ENCODE peak calls at places on chromosomes 3 and 15, in seven cellular contexts. One of them, this sample, is unnamed.

GRCh38 chr3:71582612-71583568 is 638 bp downstream of the FOXP1 start:
- DNase-seq in BJ: no peak
- DNase-seq in ascending aorta: peak; percentile 43
- DNase-seq in cardiac fibroblast: peak; percentile 46
- DNase-seq in lower leg skin: peak; percentile 92
- DNase-seq in IMR-90: peak; percentile 31
- DNase-seq in fibroblast of mammary gland: no peak
- DNase-seq in this sample: no peak

GRCh38 chr3:170637321-170637720 is 51.4 kb upstream of the SLC7A14 start:
- DNase-seq in BJ: no peak
- DNase-seq in ascending aorta: no peak
- DNase-seq in cardiac fibroblast: no peak
- DNase-seq in lower leg skin: no peak
- DNase-seq in IMR-90: no peak
- DNase-seq in fibroblast of mammary gland: no peak
- DNase-seq in this sample: no peak

GRCh38 chr15:39273805-39274411 is 307.0 kb upstream of the THBS1 start:
- DNase-seq in BJ: no peak
- DNase-seq in ascending aorta: no peak
- DNase-seq in cardiac fibroblast: peak; percentile 49
- DNase-seq in lower leg skin: no peak
- DNase-seq in IMR-90: peak; percentile 44
- DNase-seq in fibroblast of mammary gland: no peak
- DNase-seq in this sample: peak; percentile 100

GRCh38 chr15:81033508-81033907 is 32.8 kb downstream of the TLNRD1 start:
- DNase-seq in BJ: no peak
- DNase-seq in ascending aorta: no peak
- DNase-seq in cardiac fibroblast: no peak
- DNase-seq in lower leg skin: no peak
- DNase-seq in IMR-90: no peak
- DNase-seq in fibroblast of mammary gland: no peak
- DNase-seq in this sample: peak; percentile 33

GRCh38 chr3:126266291-126266840 is 86.0 kb upstream of the ALDH1L1 start:
- DNase-seq in BJ: no peak
- DNase-seq in ascending aorta: peak; percentile 40
- DNase-seq in cardiac fibroblast: peak; percentile 29
- DNase-seq in lower leg skin: peak; percentile 86
- DNase-seq in IMR-90: peak; percentile 10
- DNase-seq in fibroblast of mammary gland: peak; percentile 44
- DNase-seq in this sample: peak; percentile 64

GRCh38 chr3:59877679-59878427 is 828.0 kb upstream of the CFAP20DC start:
- DNase-seq in BJ: no peak
- DNase-seq in ascending aorta: no peak
- DNase-seq in cardiac fibroblast: no peak
- DNase-seq in lower leg skin: no peak
- DNase-seq in IMR-90: peak; percentile 8
- DNase-seq in fibroblast of mammary gland: no peak
- DNase-seq in this sample: no peak

GRCh38 chr3:43921056-43921455 is 230.3 kb downstream of the ABHD5 start:
- DNase-seq in BJ: no peak
- DNase-seq in ascending aorta: no peak
- DNase-seq in cardiac fibroblast: no peak
- DNase-seq in lower leg skin: no peak
- DNase-seq in IMR-90: no peak
- DNase-seq in fibroblast of mammary gland: no peak
- DNase-seq in this sample: no peak

GRCh38 chr15:73239564-73240208 is 129.1 kb downstream of the HCN4 start:
- DNase-seq in BJ: no peak
- DNase-seq in ascending aorta: no peak
- DNase-seq in cardiac fibroblast: peak; percentile 13
- DNase-seq in lower leg skin: no peak
- DNase-seq in IMR-90: peak; percentile 8
- DNase-seq in fibroblast of mammary gland: no peak
- DNase-seq in this sample: peak; percentile 48

GRCh38 chr15:66723826-66724731 is 22.0 kb downstream of the SMAD6 start:
- DNase-seq in BJ: no peak
- DNase-seq in ascending aorta: no peak
- DNase-seq in cardiac fibroblast: no peak
- DNase-seq in lower leg skin: no peak
- DNase-seq in IMR-90: peak; percentile 86
- DNase-seq in fibroblast of mammary gland: peak; percentile 44
- DNase-seq in this sample: no peak

GRCh38 chr3:61521229-61521628 is 40.1 kb upstream of the PTPRG start:
- DNase-seq in BJ: no peak
- DNase-seq in ascending aorta: no peak
- DNase-seq in cardiac fibroblast: no peak
- DNase-seq in lower leg skin: no peak
- DNase-seq in IMR-90: no peak
- DNase-seq in fibroblast of mammary gland: no peak
- DNase-seq in this sample: no peak

GRCh38 chr3:125039897-125040175 is 16.0 kb downstream of the HEG1 start:
- DNase-seq in BJ: no peak
- DNase-seq in ascending aorta: no peak
- DNase-seq in cardiac fibroblast: no peak
- DNase-seq in lower leg skin: no peak
- DNase-seq in IMR-90: no peak
- DNase-seq in fibroblast of mammary gland: peak; percentile 29
- DNase-seq in this sample: no peak

GRCh38 chr15:76393614-76394013 is 57.0 kb downstream of the ISL2 start:
- DNase-seq in BJ: no peak
- DNase-seq in ascending aorta: no peak
- DNase-seq in cardiac fibroblast: peak; percentile 6
- DNase-seq in lower leg skin: no peak
- DNase-seq in IMR-90: peak; percentile 16
- DNase-seq in fibroblast of mammary gland: peak; percentile 3
- DNase-seq in this sample: no peak

GRCh38 chr3:31534036-31534435 is 1.3 kb downstream of the STT3B start:
- DNase-seq in BJ: no peak
- DNase-seq in ascending aorta: no peak
- DNase-seq in cardiac fibroblast: no peak
- DNase-seq in lower leg skin: no peak
- DNase-seq in IMR-90: peak; percentile 17
- DNase-seq in fibroblast of mammary gland: no peak
- DNase-seq in this sample: no peak

GRCh38 chr15:74226761-74227540 is 9.2 kb upstream of the CCDC33 start:
- DNase-seq in BJ: no peak
- DNase-seq in ascending aorta: no peak
- DNase-seq in cardiac fibroblast: no peak
- DNase-seq in lower leg skin: no peak
- DNase-seq in IMR-90: no peak
- DNase-seq in fibroblast of mammary gland: no peak
- DNase-seq in this sample: no peak

GRCh38 chr15:82571722-82572222 is 31.5 kb upstream of the RPS17 start:
- DNase-seq in BJ: peak; percentile 52
- DNase-seq in ascending aorta: no peak
- DNase-seq in cardiac fibroblast: peak; percentile 63
- DNase-seq in lower leg skin: peak; percentile 93
- DNase-seq in IMR-90: peak; percentile 83
- DNase-seq in fibroblast of mammary gland: peak; percentile 82
- DNase-seq in this sample: no peak

GRCh38 chr3:44968447-44968858 is 7.5 kb downstream of the ZDHHC3 start:
- DNase-seq in BJ: no peak
- DNase-seq in ascending aorta: no peak
- DNase-seq in cardiac fibroblast: no peak
- DNase-seq in lower leg skin: no peak
- DNase-seq in IMR-90: no peak
- DNase-seq in fibroblast of mammary gland: no peak
- DNase-seq in this sample: no peak

GRCh38 chr3:44970916-44971490 is 5.0 kb downstream of the ZDHHC3 start:
- DNase-seq in BJ: no peak
- DNase-seq in ascending aorta: no peak
- DNase-seq in cardiac fibroblast: no peak
- DNase-seq in lower leg skin: no peak
- DNase-seq in IMR-90: no peak
- DNase-seq in fibroblast of mammary gland: no peak
- DNase-seq in this sample: peak; percentile 95

GRCh38 chr3:44969170-44969569 is 6.8 kb downstream of the ZDHHC3 start:
- DNase-seq in BJ: no peak
- DNase-seq in ascending aorta: no peak
- DNase-seq in cardiac fibroblast: no peak
- DNase-seq in lower leg skin: no peak
- DNase-seq in IMR-90: no peak
- DNase-seq in fibroblast of mammary gland: no peak
- DNase-seq in this sample: no peak

GRCh38 chr3:44966795-44967278 is 9.1 kb downstream of the ZDHHC3 start:
- DNase-seq in BJ: no peak
- DNase-seq in ascending aorta: no peak
- DNase-seq in cardiac fibroblast: peak; percentile 32
- DNase-seq in lower leg skin: no peak
- DNase-seq in IMR-90: no peak
- DNase-seq in fibroblast of mammary gland: no peak
- DNase-seq in this sample: no peak

DNA sequence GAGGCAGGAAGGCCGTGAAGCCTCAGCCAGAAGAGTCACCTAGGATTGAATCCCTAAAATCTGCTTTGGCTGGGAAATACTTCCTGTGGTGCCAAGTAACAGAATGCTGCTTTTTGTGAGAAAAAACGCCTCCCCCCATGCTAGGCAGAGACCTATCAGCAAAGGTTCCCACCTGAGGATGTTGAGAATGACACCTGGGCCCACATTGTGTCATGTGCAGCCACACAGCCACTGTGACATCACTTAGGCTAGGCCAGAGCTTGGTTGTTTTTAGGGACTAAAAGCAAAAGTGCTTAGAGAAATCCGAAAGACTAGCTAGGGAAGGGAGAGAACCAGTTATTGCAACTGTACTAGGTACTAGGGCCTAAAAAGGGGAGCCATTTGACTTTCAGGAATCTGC is 6.2 kb downstream of the ZDHHC3 start:
- DNase-seq in BJ: no peak
- DNase-seq in ascending aorta: no peak
- DNase-seq in cardiac fibroblast: no peak
- DNase-seq in lower leg skin: peak; percentile 29
- DNase-seq in IMR-90: no peak
- DNase-seq in fibroblast of mammary gland: no peak
- DNase-seq in this sample: no peak
- H3K4me3 ChIP-seq in BJ: no peak overlapping the region
- H3K4me3 ChIP-seq in ascending aorta: no peak overlapping the region
- H3K4me3 ChIP-seq in cardiac fibroblast: no peak overlapping the region
- H3K4me3 ChIP-seq in lower leg skin: no peak overlapping the region
- H3K4me3 ChIP-seq in IMR-90: no peak overlapping the region
- H3K4me3 ChIP-seq in fibroblast of mammary gland: no peak overlapping the region
- H3K4me3 ChIP-seq in this sample: no peak overlapping the region

DNA sequence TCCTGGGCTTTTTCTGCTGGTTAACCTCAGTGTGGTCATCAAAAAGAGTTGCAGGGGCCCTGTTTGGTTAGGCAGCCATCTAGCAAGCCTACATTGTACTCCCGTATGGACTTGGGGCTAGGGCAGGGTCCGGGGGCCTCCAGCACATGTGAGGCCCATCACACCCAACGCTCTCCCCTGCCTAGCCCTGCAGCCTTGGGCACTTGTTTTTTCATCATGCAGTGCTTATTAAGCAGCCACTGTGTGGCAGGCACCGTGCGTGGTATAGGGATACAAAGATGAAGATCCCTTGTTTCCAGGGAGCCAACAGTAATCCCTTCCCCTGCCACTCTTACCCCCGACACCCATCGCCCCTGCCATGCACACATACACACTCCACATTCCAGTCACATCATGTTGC is 14.2 kb downstream of the MRAS start:
- DNase-seq in BJ: no peak
- DNase-seq in ascending aorta: no peak
- DNase-seq in cardiac fibroblast: no peak
- DNase-seq in lower leg skin: no peak
- DNase-seq in IMR-90: no peak
- DNase-seq in fibroblast of mammary gland: no peak
- DNase-seq in this sample: no peak
- TF ChIP-seq CTCF in BJ: no peak
- TF ChIP-seq CTCF in ascending aorta: no peak
- TF ChIP-seq CTCF in cardiac fibroblast: no peak
- TF ChIP-seq CTCF in lower leg skin: no peak
- TF ChIP-seq CTCF in IMR-90: no peak
- TF ChIP-seq CTCF in fibroblast of mammary gland: no peak
- TF ChIP-seq CTCF in this sample: no peak

DNA sequence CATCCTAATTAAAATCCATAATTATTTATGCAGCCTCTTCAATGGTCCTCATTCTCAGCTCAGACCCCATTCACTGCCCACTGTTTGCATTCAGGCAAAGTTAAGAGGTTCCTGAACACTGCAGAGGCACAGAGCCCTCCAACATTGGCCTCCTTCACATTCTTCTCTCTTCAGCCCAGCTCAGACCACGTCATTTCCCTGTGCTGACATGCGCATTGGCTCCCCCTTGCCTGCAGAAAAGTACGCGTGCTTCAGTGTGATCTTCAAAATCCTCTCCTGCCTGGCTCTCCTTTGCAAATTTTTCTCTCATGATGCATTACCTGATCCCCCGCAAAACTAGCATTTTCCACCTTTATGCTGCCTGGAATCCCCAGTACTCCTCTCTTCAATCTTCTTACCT is 552.3 kb downstream of the NTRK3 start:
- DNase-seq in BJ: no peak
- DNase-seq in ascending aorta: no peak
- DNase-seq in cardiac fibroblast: no peak
- DNase-seq in lower leg skin: peak; percentile 45
- DNase-seq in IMR-90: no peak
- DNase-seq in fibroblast of mammary gland: no peak
- DNase-seq in this sample: no peak
- H3K4me3 ChIP-seq in BJ: no peak overlapping the region
- H3K4me3 ChIP-seq in ascending aorta: no peak overlapping the region
- H3K4me3 ChIP-seq in cardiac fibroblast: no peak overlapping the region
- H3K4me3 ChIP-seq in lower leg skin: no peak overlapping the region
- H3K4me3 ChIP-seq in IMR-90: no peak overlapping the region
- H3K4me3 ChIP-seq in fibroblast of mammary gland: no peak overlapping the region
- H3K4me3 ChIP-seq in this sample: no peak overlapping the region

GRCh38 chr15:92810418-92811138 is 89.5 kb upstream of the CHD2 start:
- DNase-seq in BJ: no peak
- DNase-seq in ascending aorta: no peak
- DNase-seq in cardiac fibroblast: peak; percentile 81
- DNase-seq in lower leg skin: peak; percentile 93
- DNase-seq in IMR-90: peak; percentile 78
- DNase-seq in fibroblast of mammary gland: peak; percentile 76
- DNase-seq in this sample: peak; percentile 76

GRCh38 chr15:92809880-92810361 is 90.2 kb upstream of the CHD2 start:
- DNase-seq in BJ: no peak
- DNase-seq in ascending aorta: no peak
- DNase-seq in cardiac fibroblast: peak; percentile 65
- DNase-seq in lower leg skin: no peak
- DNase-seq in IMR-90: peak; percentile 68
- DNase-seq in fibroblast of mammary gland: peak; percentile 49
- DNase-seq in this sample: no peak

GRCh38 chr15:92813440-92813839 is 86.7 kb upstream of the CHD2 start:
- DNase-seq in BJ: no peak
- DNase-seq in ascending aorta: no peak
- DNase-seq in cardiac fibroblast: no peak
- DNase-seq in lower leg skin: no peak
- DNase-seq in IMR-90: no peak
- DNase-seq in fibroblast of mammary gland: no peak
- DNase-seq in this sample: no peak

GRCh38 chr15:92812271-92812670 is 87.9 kb upstream of the CHD2 start:
- DNase-seq in BJ: no peak
- DNase-seq in ascending aorta: no peak
- DNase-seq in cardiac fibroblast: no peak
- DNase-seq in lower leg skin: no peak
- DNase-seq in IMR-90: no peak
- DNase-seq in fibroblast of mammary gland: no peak
- DNase-seq in this sample: no peak

DNA sequence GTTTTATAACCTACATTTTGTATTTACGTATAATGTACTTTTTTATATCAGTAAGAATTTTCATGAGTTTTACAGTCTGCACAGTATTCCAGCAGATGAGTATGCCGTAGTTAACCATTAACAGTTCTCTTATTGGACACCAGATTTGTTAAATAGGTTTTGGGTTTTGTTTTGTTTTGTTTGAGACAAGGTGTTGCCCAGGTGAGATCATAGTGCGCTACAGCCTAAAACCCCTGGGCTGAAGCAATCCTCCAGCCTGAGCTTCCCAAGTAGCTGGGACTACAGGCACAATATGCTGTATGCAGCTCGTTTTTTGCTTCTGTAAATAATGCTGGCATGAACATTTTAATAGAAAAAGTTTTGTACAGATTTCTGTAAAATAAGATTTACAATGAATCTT is 88.6 kb upstream of the CHD2 start:
- DNase-seq in BJ: no peak
- DNase-seq in ascending aorta: no peak
- DNase-seq in cardiac fibroblast: peak; percentile 20
- DNase-seq in lower leg skin: no peak
- DNase-seq in IMR-90: no peak
- DNase-seq in fibroblast of mammary gland: no peak
- DNase-seq in this sample: peak; percentile 85
- TF ChIP-seq CTCF in BJ: no peak
- TF ChIP-seq CTCF in ascending aorta: no peak
- TF ChIP-seq CTCF in cardiac fibroblast: no peak
- TF ChIP-seq CTCF in lower leg skin: no peak
- TF ChIP-seq CTCF in IMR-90: no peak
- TF ChIP-seq CTCF in fibroblast of mammary gland: no peak
- TF ChIP-seq CTCF in this sample: no peak